ENCODE peak calls at places on chromosome 11, in eight cellular contexts. P is mesenchymal stem cell; E is midbrain; D is iPS-NIHi11; F is SK-MEL-5; N is endothelial cell; M is stimulated activated CD4-positive, alpha-beta T cell treated with anti-CD3 and anti-CD28 coated beads, Interleukin-2, amount 100 ng/mL, for 48 hours; W is progenitor cell of endocrine pancreas. S is an unnamed sample.

GRCh38 chr11:103395612-103396011 is 286.4 kb downstream of the DYNC2H1 start:
- DNase-seq in P (peak; percentile 70), E (no peak), D (no peak), F (no peak), N (no peak), M (no peak), W (no peak), S (no peak)

GRCh38 chr11:61922539-61922938 is 5.2 kb upstream of the RAB3IL1 start:
- DNase-seq in P (peak; percentile 36), E (no peak), D (no peak), F (no peak), N (no peak), M (no peak), W (peak; percentile 5), S (no peak)

GRCh38 chr11:73404048-73404447 is 27.8 kb downstream of the RELT start:
- DNase-seq in P (peak; percentile 72), E (peak; percentile 74), D (peak; percentile 80), F (peak; percentile 91), N (peak; percentile 72), M (no peak), W (no peak), S (no peak)

GRCh38 chr11:130772266-130773227 is 143.7 kb downstream of the SNX19 start:
- DNase-seq in P (peak; percentile 97), E (no peak), D (no peak), F (peak; percentile 7), N (no peak), M (no peak), W (no peak), S (no peak)

GRCh38 chr11:41146326-41146725 is 313.1 kb downstream of the LRRC4C start:
- DNase-seq in P (no peak), E (no peak), D (no peak), F (no peak), N (no peak), M (no peak), W (no peak), S (no peak)

GRCh38 chr11:79045811-79046304 is 395.0 kb downstream of the TENM4 start:
- DNase-seq in P (peak; percentile 16), E (no peak), D (no peak), F (no peak), N (no peak), M (no peak), W (no peak), S (no peak)

GRCh38 chr11:116731821-116732739 is 40.7 kb downstream of the BUD13 start:
- DNase-seq in P (no peak), E (peak; percentile 43), D (peak; percentile 52), F (no peak), N (no peak), M (no peak), W (no peak), S (no peak)

GRCh38 chr11:112786196-112786595 is 175.0 kb upstream of the NCAM1 start:
- DNase-seq in P (no peak), E (no peak), D (no peak), F (no peak), N (no peak), M (no peak), W (no peak), S (no peak)

GRCh38 chr11:93234602-93235207 is 36.9 kb upstream of the SLC36A4 start:
- DNase-seq in P (peak; percentile 76), E (peak; percentile 85), D (peak; percentile 79), F (peak; percentile 77), N (peak; percentile 85), M (peak; percentile 58), W (peak; percentile 75), S (peak; percentile 65)

GRCh38 chr11:96905084-96905641 is 515.4 kb downstream of the JRKL start:
- DNase-seq in P (no peak), E (no peak), D (no peak), F (no peak), N (no peak), M (no peak), W (no peak), S (no peak)

GRCh38 chr11:101576536-101576935 is 7.3 kb downstream of the TRPC6 start:
- DNase-seq in P (no peak), E (no peak), D (no peak), F (no peak), N (no peak), M (no peak), W (no peak), S (no peak)

GRCh38 chr11:70675697-70676374 is 277.5 kb downstream of the CTTN start:
- DNase-seq in P (peak; percentile 20), E (no peak), D (no peak), F (no peak), N (no peak), M (no peak), W (no peak), S (no peak)

GRCh38 chr11:11400121-11400520 is 47.1 kb upstream of the CSNK2A3 start:
- DNase-seq in P (no peak), E (no peak), D (no peak), F (no peak), N (no peak), M (no peak), W (no peak), S (no peak)

GRCh38 chr11:69418576-69419296 is 62.7 kb upstream of the LINC01488 start:
- DNase-seq in P (no peak), E (no peak), D (no peak), F (no peak), N (no peak), M (no peak), W (no peak), S (no peak)

GRCh38 chr11:102110761-102111010 is 439 bp downstream of the YAP1 start:
- DNase-seq in P (no peak), E (no peak), D (no peak), F (no peak), N (no peak), M (no peak), W (no peak), S (no peak)

S was measured in T-helper 1 cell.